ENCODE peak calls at places on chromosomes 1 and 21, in seven cellular contexts. One of them, this sample, is unnamed.
A peak's percentile ranks its signal among the peaks of the same experiment; 100 is the strongest.

GRCh38 chr1:239237912-239238311 is 148.5 kb upstream of the CHRM3 start:
- DNase-seq in spleen: no peak
- DNase-seq in fibroblast of lung: no peak
- DNase-seq in CD8-positive, alpha-beta memory T cell: no peak
- DNase-seq in CD8-positive, alpha-beta T cell: no peak
- DNase-seq in heart right ventricle: no peak
- DNase-seq in adrenal gland: no peak
- DNase-seq in this sample: no peak

GRCh38 chr1:42949312-42950145 is 9.1 kb downstream of the SLC2A1 start:
- DNase-seq in CD8-positive, alpha-beta T cell: no peak
- DNase-seq in heart right ventricle: no peak
- DNase-seq in spleen: no peak
- DNase-seq in CD8-positive, alpha-beta memory T cell: no peak
- DNase-seq in fibroblast of lung: no peak
- DNase-seq in adrenal gland: no peak
- DNase-seq in this sample: peak; percentile 61

GRCh38 chr1:53660666-53661065 is 78.3 kb downstream of the GLIS1 start:
- DNase-seq in fibroblast of lung: no peak
- DNase-seq in CD8-positive, alpha-beta T cell: no peak
- DNase-seq in CD8-positive, alpha-beta memory T cell: no peak
- DNase-seq in heart right ventricle: no peak
- DNase-seq in spleen: peak; percentile 68
- DNase-seq in adrenal gland: no peak
- DNase-seq in this sample: no peak

GRCh38 chr1:150151291-150152181 is 1.8 kb downstream of the PLEKHO1 start:
- DNase-seq in CD8-positive, alpha-beta T cell: peak; percentile 72
- DNase-seq in spleen: peak; percentile 94
- DNase-seq in adrenal gland: peak; percentile 65
- DNase-seq in heart right ventricle: peak; percentile 32
- DNase-seq in fibroblast of lung: no peak
- DNase-seq in CD8-positive, alpha-beta memory T cell: peak; percentile 78
- DNase-seq in this sample: no peak

GRCh38 chr1:51535006-51535592 is 16.0 kb upstream of the EPS15 start:
- DNase-seq in spleen: no peak
- DNase-seq in adrenal gland: peak; percentile 73
- DNase-seq in CD8-positive, alpha-beta memory T cell: peak; percentile 40
- DNase-seq in fibroblast of lung: peak; percentile 80
- DNase-seq in heart right ventricle: peak; percentile 54
- DNase-seq in CD8-positive, alpha-beta T cell: peak; percentile 38
- DNase-seq in this sample: peak; percentile 32

GRCh38 chr1:79899914-79900313 is 893.4 kb upstream of the ADGRL4 start:
- DNase-seq in CD8-positive, alpha-beta T cell: no peak
- DNase-seq in heart right ventricle: no peak
- DNase-seq in spleen: no peak
- DNase-seq in CD8-positive, alpha-beta memory T cell: no peak
- DNase-seq in adrenal gland: no peak
- DNase-seq in fibroblast of lung: peak; percentile 95
- DNase-seq in this sample: peak; percentile 11

GRCh38 chr1:100628631-100629081 is 90.7 kb downstream of the GPR88 start:
- DNase-seq in CD8-positive, alpha-beta T cell: no peak
- DNase-seq in adrenal gland: peak; percentile 44
- DNase-seq in CD8-positive, alpha-beta memory T cell: no peak
- DNase-seq in fibroblast of lung: no peak
- DNase-seq in heart right ventricle: no peak
- DNase-seq in spleen: no peak
- DNase-seq in this sample: no peak

GRCh38 chr1:87291107-87291506 is 37.6 kb upstream of the LMO4 start:
- DNase-seq in fibroblast of lung: no peak
- DNase-seq in adrenal gland: no peak
- DNase-seq in CD8-positive, alpha-beta T cell: no peak
- DNase-seq in CD8-positive, alpha-beta memory T cell: no peak
- DNase-seq in heart right ventricle: no peak
- DNase-seq in spleen: no peak
- DNase-seq in this sample: no peak

GRCh38 chr21:42833439-42833815 is 45.9 kb downstream of the WDR4 start:
- DNase-seq in fibroblast of lung: peak; percentile 6
- DNase-seq in spleen: peak; percentile 75
- DNase-seq in heart right ventricle: peak; percentile 27
- DNase-seq in adrenal gland: no peak
- DNase-seq in CD8-positive, alpha-beta memory T cell: peak; percentile 19
- DNase-seq in CD8-positive, alpha-beta T cell: peak; percentile 47
- DNase-seq in this sample: peak; percentile 49

GRCh38 chr21:16307256-16307655 is 577.5 kb downstream of the USP25 start:
- DNase-seq in adrenal gland: no peak
- DNase-seq in spleen: no peak
- DNase-seq in heart right ventricle: no peak
- DNase-seq in CD8-positive, alpha-beta T cell: no peak
- DNase-seq in CD8-positive, alpha-beta memory T cell: no peak
- DNase-seq in fibroblast of lung: no peak
- DNase-seq in this sample: no peak

GRCh38 chr1:237873487-237873927 is 17.2 kb downstream of the ZP4 start:
- DNase-seq in CD8-positive, alpha-beta T cell: no peak
- DNase-seq in fibroblast of lung: peak; percentile 78
- DNase-seq in spleen: no peak
- DNase-seq in CD8-positive, alpha-beta memory T cell: no peak
- DNase-seq in adrenal gland: peak; percentile 82
- DNase-seq in heart right ventricle: no peak
- DNase-seq in this sample: peak; percentile 87

GRCh38 chr1:87368907-87369306 is 40.2 kb downstream of the LMO4 start:
- DNase-seq in fibroblast of lung: no peak
- DNase-seq in adrenal gland: no peak
- DNase-seq in heart right ventricle: no peak
- DNase-seq in CD8-positive, alpha-beta memory T cell: no peak
- DNase-seq in spleen: no peak
- DNase-seq in CD8-positive, alpha-beta T cell: no peak
- DNase-seq in this sample: no peak

GRCh38 chr1:14946567-14947285 is 206.8 kb upstream of the TMEM51 start:
- DNase-seq in spleen: no peak
- DNase-seq in heart right ventricle: no peak
- DNase-seq in CD8-positive, alpha-beta memory T cell: no peak
- DNase-seq in CD8-positive, alpha-beta T cell: no peak
- DNase-seq in fibroblast of lung: peak; percentile 74
- DNase-seq in adrenal gland: no peak
- DNase-seq in this sample: peak; percentile 63

GRCh38 chr1:86704972-86705632 is 726 bp downstream of the SH3GLB1 start:
- DNase-seq in CD8-positive, alpha-beta T cell: peak; percentile 38
- DNase-seq in spleen: no peak
- DNase-seq in CD8-positive, alpha-beta memory T cell: peak; percentile 53
- DNase-seq in adrenal gland: peak; percentile 65
- DNase-seq in fibroblast of lung: peak; percentile 75
- DNase-seq in heart right ventricle: peak; percentile 75
- DNase-seq in this sample: peak; percentile 66

GRCh38 chr1:106249810-106250209 is 806.7 kb upstream of the PRMT6 start:
- DNase-seq in fibroblast of lung: no peak
- DNase-seq in adrenal gland: no peak
- DNase-seq in CD8-positive, alpha-beta memory T cell: no peak
- DNase-seq in CD8-positive, alpha-beta T cell: no peak
- DNase-seq in heart right ventricle: no peak
- DNase-seq in spleen: no peak
- DNase-seq in this sample: no peak

GRCh38 chr1:229114781-229115417 is 156.0 kb upstream of the RAB4A start:
- DNase-seq in spleen: no peak
- DNase-seq in heart right ventricle: no peak
- DNase-seq in adrenal gland: no peak
- DNase-seq in fibroblast of lung: peak; percentile 38
- DNase-seq in CD8-positive, alpha-beta T cell: no peak
- DNase-seq in CD8-positive, alpha-beta memory T cell: no peak
- DNase-seq in this sample: no peak

GRCh38 chr1:154574715-154575114 is 7.1 kb downstream of the CHRNB2 start:
- DNase-seq in heart right ventricle: no peak
- DNase-seq in adrenal gland: no peak
- DNase-seq in spleen: no peak
- DNase-seq in CD8-positive, alpha-beta memory T cell: no peak
- DNase-seq in CD8-positive, alpha-beta T cell: no peak
- DNase-seq in fibroblast of lung: peak; percentile 15
- DNase-seq in this sample: peak; percentile 52

GRCh38 chr1:115765091-115765490 is 3.4 kb downstream of the CASQ2 start:
- DNase-seq in CD8-positive, alpha-beta memory T cell: no peak
- DNase-seq in adrenal gland: no peak
- DNase-seq in CD8-positive, alpha-beta T cell: no peak
- DNase-seq in fibroblast of lung: no peak
- DNase-seq in spleen: no peak
- DNase-seq in heart right ventricle: no peak
- DNase-seq in this sample: no peak

GRCh38 chr1:225851810-225852209 is 30.4 kb downstream of the TMEM63A start:
- DNase-seq in CD8-positive, alpha-beta memory T cell: peak; percentile 42
- DNase-seq in CD8-positive, alpha-beta T cell: no peak
- DNase-seq in adrenal gland: no peak
- DNase-seq in heart right ventricle: no peak
- DNase-seq in fibroblast of lung: peak; percentile 41
- DNase-seq in spleen: no peak
- DNase-seq in this sample: no peak

GRCh38 chr1:200895801-200896570 is 1.3 kb downstream of the INAVA start:
- DNase-seq in fibroblast of lung: no peak
- DNase-seq in spleen: peak; percentile 63
- DNase-seq in adrenal gland: no peak
- DNase-seq in heart right ventricle: no peak
- DNase-seq in CD8-positive, alpha-beta T cell: no peak
- DNase-seq in CD8-positive, alpha-beta memory T cell: no peak
- DNase-seq in this sample: no peak

GRCh38 chr1:229620876-229621275 is 5.0 kb downstream of the TAF5L start:
- DNase-seq in CD8-positive, alpha-beta memory T cell: no peak
- DNase-seq in fibroblast of lung: peak; percentile 38
- DNase-seq in spleen: no peak
- DNase-seq in CD8-positive, alpha-beta T cell: no peak
- DNase-seq in heart right ventricle: no peak
- DNase-seq in adrenal gland: peak; percentile 31
- DNase-seq in this sample: no peak

GRCh38 chr1:85274969-85275453 is 1.4 kb downstream of the BCL10 start:
- DNase-seq in CD8-positive, alpha-beta T cell: no peak
- DNase-seq in fibroblast of lung: peak; percentile 85
- DNase-seq in CD8-positive, alpha-beta memory T cell: no peak
- DNase-seq in adrenal gland: peak; percentile 26
- DNase-seq in heart right ventricle: no peak
- DNase-seq in spleen: no peak
- DNase-seq in this sample: no peak

GRCh38 chr1:5342830-5343229 is 649.4 kb downstream of the NPHP4 start:
- DNase-seq in spleen: no peak
- DNase-seq in CD8-positive, alpha-beta T cell: no peak
- DNase-seq in CD8-positive, alpha-beta memory T cell: no peak
- DNase-seq in fibroblast of lung: no peak
- DNase-seq in heart right ventricle: no peak
- DNase-seq in adrenal gland: no peak
- DNase-seq in this sample: no peak

GRCh38 chr1:75134939-75135828 is 996 bp downstream of the LHX8 start:
- DNase-seq in fibroblast of lung: peak; percentile 12
- DNase-seq in spleen: no peak
- DNase-seq in CD8-positive, alpha-beta memory T cell: no peak
- DNase-seq in heart right ventricle: no peak
- DNase-seq in CD8-positive, alpha-beta T cell: no peak
- DNase-seq in adrenal gland: no peak
- DNase-seq in this sample: no peak

GRCh38 chr1:215114154-215114933 is 31.8 kb downstream of the KCNK2 start:
- DNase-seq in adrenal gland: no peak
- DNase-seq in spleen: no peak
- DNase-seq in fibroblast of lung: peak; percentile 93
- DNase-seq in heart right ventricle: no peak
- DNase-seq in CD8-positive, alpha-beta memory T cell: no peak
- DNase-seq in CD8-positive, alpha-beta T cell: no peak
- DNase-seq in this sample: peak; percentile 61

GRCh38 chr1:51285055-51285454 is 45.3 kb downstream of the TTC39A start:
- DNase-seq in adrenal gland: no peak
- DNase-seq in spleen: no peak
- DNase-seq in CD8-positive, alpha-beta T cell: no peak
- DNase-seq in CD8-positive, alpha-beta memory T cell: no peak
- DNase-seq in fibroblast of lung: no peak
- DNase-seq in heart right ventricle: no peak
- DNase-seq in this sample: no peak

GRCh38 chr1:29647581-29647980 is 411.3 kb downstream of the PTPRU start:
- DNase-seq in fibroblast of lung: peak; percentile 17
- DNase-seq in adrenal gland: no peak
- DNase-seq in spleen: no peak
- DNase-seq in CD8-positive, alpha-beta memory T cell: no peak
- DNase-seq in CD8-positive, alpha-beta T cell: no peak
- DNase-seq in heart right ventricle: no peak
- DNase-seq in this sample: no peak

GRCh38 chr1:246552110-246552509 is 14.0 kb downstream of the TFB2M start:
- DNase-seq in CD8-positive, alpha-beta memory T cell: no peak
- DNase-seq in adrenal gland: no peak
- DNase-seq in CD8-positive, alpha-beta T cell: no peak
- DNase-seq in heart right ventricle: no peak
- DNase-seq in spleen: no peak
- DNase-seq in fibroblast of lung: no peak
- DNase-seq in this sample: no peak
- H3K36me3 ChIP-seq in CD8-positive, alpha-beta memory T cell: peaks cover 20% of the 10 kb centered on the region
- H3K36me3 ChIP-seq in adrenal gland: peaks cover 48% of the 10 kb centered on the region
- H3K36me3 ChIP-seq in CD8-positive, alpha-beta T cell: peaks cover 27% of the 10 kb centered on the region
- H3K36me3 ChIP-seq in heart right ventricle: peaks cover 48% of the 10 kb centered on the region
- H3K36me3 ChIP-seq in spleen: peaks cover 79% of the 10 kb centered on the region
- H3K36me3 ChIP-seq in fibroblast of lung: peaks cover 7% of the 10 kb centered on the region
- H3K36me3 ChIP-seq in this sample: peaks cover 82% of the 10 kb centered on the region

GRCh38 chr21:33196956-33197374 is 32.8 kb upstream of the IFNAR2 start:
- DNase-seq in fibroblast of lung: peak; percentile 68
- DNase-seq in heart right ventricle: peak; percentile 73
- DNase-seq in adrenal gland: peak; percentile 74
- DNase-seq in spleen: no peak
- DNase-seq in CD8-positive, alpha-beta T cell: peak; percentile 64
- DNase-seq in CD8-positive, alpha-beta memory T cell: peak; percentile 40
- DNase-seq in this sample: peak; percentile 40
- H3K4me3 ChIP-seq in fibroblast of lung: no peak overlapping the region
- H3K4me3 ChIP-seq in heart right ventricle: peak overlapping the region; percentile 3
- H3K4me3 ChIP-seq in adrenal gland: no peak overlapping the region
- H3K4me3 ChIP-seq in spleen: no peak overlapping the region
- H3K4me3 ChIP-seq in CD8-positive, alpha-beta T cell: no peak overlapping the region
- H3K4me3 ChIP-seq in CD8-positive, alpha-beta memory T cell: no peak overlapping the region
- H3K4me3 ChIP-seq in this sample: no peak overlapping the region

GRCh38 chr1:174314433-174314832 is 133.3 kb upstream of the GPR52 start:
- DNase-seq in CD8-positive, alpha-beta T cell: no peak
- DNase-seq in fibroblast of lung: no peak
- DNase-seq in heart right ventricle: no peak
- DNase-seq in CD8-positive, alpha-beta memory T cell: no peak
- DNase-seq in adrenal gland: no peak
- DNase-seq in spleen: no peak
- DNase-seq in this sample: no peak
- H3K9me3 ChIP-seq in CD8-positive, alpha-beta T cell: peaks cover 9% of the 10 kb centered on the region
- H3K9me3 ChIP-seq in fibroblast of lung: no peaks in the 10 kb centered on the region
- H3K9me3 ChIP-seq in heart right ventricle: peaks cover 42% of the 10 kb centered on the region
- H3K9me3 ChIP-seq in CD8-positive, alpha-beta memory T cell: no peaks in the 10 kb centered on the region
- H3K9me3 ChIP-seq in adrenal gland: no peaks in the 10 kb centered on the region
- H3K9me3 ChIP-seq in spleen: peaks cover 34% of the 10 kb centered on the region
- H3K9me3 ChIP-seq in this sample: peaks cover 17% of the 10 kb centered on the region

DNA sequence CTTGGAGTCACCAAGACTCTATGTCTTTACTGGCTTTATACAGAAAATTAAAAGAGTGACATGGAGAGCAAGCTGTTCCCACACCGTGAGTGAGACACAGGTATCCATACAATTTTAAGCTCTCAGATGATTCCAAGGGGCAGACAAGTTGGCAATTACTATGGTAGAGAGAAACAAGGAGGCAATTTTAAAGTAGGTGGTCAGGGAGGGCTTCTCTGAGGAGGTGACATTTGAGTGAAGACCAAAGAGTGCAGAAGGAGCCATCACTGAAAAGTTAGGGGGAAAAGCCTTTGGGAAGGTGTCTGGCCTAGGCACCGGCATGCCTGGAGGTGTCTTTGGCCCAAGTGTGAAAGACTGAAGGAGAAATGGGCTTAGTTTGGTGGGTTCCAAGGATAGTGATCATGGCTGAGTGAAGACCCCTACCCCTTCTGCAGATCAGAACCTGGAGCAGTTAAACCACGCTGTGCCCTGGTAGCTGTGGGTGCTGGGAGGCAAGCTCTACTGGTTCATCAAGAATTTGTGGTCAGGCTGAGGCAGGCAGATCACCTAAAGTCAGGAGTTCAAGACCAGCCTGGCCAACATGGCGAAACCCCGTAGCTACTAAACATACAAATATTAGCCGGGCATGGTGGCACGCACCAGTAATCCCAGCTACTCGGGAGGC is 10.4 kb downstream of the IFI6 start:
- DNase-seq in adrenal gland: no peak
- DNase-seq in CD8-positive, alpha-beta memory T cell: no peak
- DNase-seq in CD8-positive, alpha-beta T cell: no peak
- DNase-seq in fibroblast of lung: no peak
- DNase-seq in spleen: peak; percentile 68
- DNase-seq in heart right ventricle: no peak
- DNase-seq in this sample: no peak
- H3K36me3 ChIP-seq in adrenal gland: no peaks in the 10 kb centered on the region
- H3K36me3 ChIP-seq in CD8-positive, alpha-beta memory T cell: peaks cover 5% of the 10 kb centered on the region
- H3K36me3 ChIP-seq in CD8-positive, alpha-beta T cell: peaks cover 4% of the 10 kb centered on the region
- H3K36me3 ChIP-seq in fibroblast of lung: no peaks in the 10 kb centered on the region
- H3K36me3 ChIP-seq in spleen: no peaks in the 10 kb centered on the region
- H3K36me3 ChIP-seq in heart right ventricle: no peaks in the 10 kb centered on the region
- H3K36me3 ChIP-seq in this sample: no peaks in the 10 kb centered on the region

This sample was measured in MG63.